ENCODE peak calls at places on chromosome 17, in nine cellular contexts. W is fibroblast of the aortic adventitia, X is uterus, R is psoas muscle, D is AG09309, E is fibroblast of lung, U is stomach, P is HFF-Myc, M is heart left ventricle. O is an unnamed sample.

GRCh38 chr17:82244413-82245140 is 15.7 kb downstream of the SLC16A3 start:
- DNase-seq in U (no peak), W (peak; percentile 47), E (peak; percentile 33), R (peak; percentile 59), X (peak; percentile 69), P (no peak), M (no peak), D (no peak), O (peak; percentile 69)

GRCh38 chr17:76793775-76794174 is 55.9 kb downstream of the MFSD11 start:
- DNase-seq in R (no peak), W (peak; percentile 26), E (peak; percentile 12), X (no peak), U (no peak), P (no peak), M (no peak), D (no peak), O (peak; percentile 53)

GRCh38 chr17:3335876-3336275 is 37.7 kb upstream of the OR3A1 start:
- DNase-seq in M (no peak), E (no peak), R (no peak), W (no peak), P (no peak), D (no peak), X (no peak), U (no peak), O (no peak)

GRCh38 chr17:44587339-44587738 is 30.1 kb downstream of the FZD2 start:
- DNase-seq in X (peak; percentile 18), P (peak; percentile 65), M (peak; percentile 86), D (peak; percentile 75), E (peak; percentile 99), W (peak; percentile 96), R (no peak), U (peak; percentile 51), O (peak; percentile 89)

GRCh38 chr17:20084621-20085282 is 75.6 kb downstream of the SPECC1 start:
- DNase-seq in U (no peak), P (no peak), X (no peak), W (no peak), D (no peak), E (no peak), M (no peak), R (no peak), O (no peak)

GRCh38 chr17:56870163-56870651 is 36.3 kb downstream of the DGKE start:
- DNase-seq in U (no peak), W (no peak), X (no peak), D (no peak), R (no peak), P (no peak), M (no peak), E (no peak), O (no peak)

GRCh38 chr17:81722184-81723120 is 10.4 kb downstream of the SLC25A10 start:
- DNase-seq in D (no peak), M (no peak), X (no peak), W (peak; percentile 24), R (no peak), P (no peak), E (no peak), U (peak; percentile 94), O (peak; percentile 23)

GRCh38 chr17:7336240-7337175 is at the start of gene ACAP1:
- DNase-seq in E (no peak), W (no peak), X (no peak), D (no peak), U (peak; percentile 53), M (no peak), R (no peak), P (no peak), O (no peak)

GRCh38 chr17:76014925-76015261 is 12.2 kb downstream of the EVPL start:
- DNase-seq in P (no peak), E (no peak), M (no peak), D (no peak), X (no peak), R (no peak), U (peak; percentile 74), W (no peak), O (no peak)

GRCh38 chr17:28484296-28484695 is 10.9 kb downstream of the SLC13A2 start:
- DNase-seq in R (no peak), D (no peak), P (no peak), M (no peak), U (no peak), E (no peak), W (no peak), X (no peak), O (no peak)

GRCh38 chr17:16929757-16930520 is 42.0 kb downstream of the TNFRSF13B start:
- DNase-seq in D (no peak), E (no peak), R (no peak), M (no peak), W (no peak), X (no peak), U (no peak), P (no peak), O (no peak)

GRCh38 chr17:78214016-78214705 is at the start of gene BIRC5:
- DNase-seq in W (peak; percentile 74), E (peak; percentile 77), P (peak; percentile 22), U (peak; percentile 91), R (peak; percentile 94), M (peak; percentile 88), X (peak; percentile 84), D (peak; percentile 11), O (peak; percentile 85)

GRCh38 chr17:81258292-81258691 is 19.2 kb downstream of the NDUFAF8 start:
- DNase-seq in M (no peak), U (no peak), E (no peak), P (no peak), W (no peak), X (no peak), R (no peak), D (no peak), O (no peak)

GRCh38 chr17:81035389-81036127 is 607 bp downstream of the BAIAP2 start:
- DNase-seq in M (peak; percentile 28), R (peak; percentile 63), U (no peak), P (no peak), W (peak; percentile 50), X (no peak), E (peak; percentile 60), D (no peak), O (peak; percentile 42)

GRCh38 chr17:43533699-43534098 is 12.4 kb downstream of the ETV4 start:
- DNase-seq in W (no peak), P (no peak), E (no peak), D (no peak), M (no peak), U (no peak), X (no peak), R (no peak), O (no peak)
- TF ChIP-seq CTCF in W (no peak), P (no peak), E (no peak), D (no peak), M (no peak), U (no peak), X (no peak), R (no peak), O (peak; percentile 17)

GRCh38 chr17:18093616-18094408 is 6.1 kb downstream of the DRG2 start:
- DNase-seq in R (peak; percentile 92), W (peak; percentile 59), E (peak; percentile 72), U (no peak), P (peak; percentile 42), X (no peak), D (no peak), M (peak; percentile 75), O (peak; percentile 92)
- TF ChIP-seq CTCF in R (peak; percentile 42), W (peak; percentile 30), E (peak; percentile 18), U (peak; percentile 9), P (peak; percentile 62), X (no peak), D (peak; percentile 46), M (no peak), O (peak; percentile 77)

GRCh38 chr17:47741109-47741792 is 8.2 kb downstream of the TBX21 start:
- DNase-seq in E (no peak), R (no peak), X (no peak), M (no peak), D (no peak), W (no peak), P (no peak), U (peak; percentile 23), O (no peak)

GRCh38 chr17:47741793-47742145 is 8.7 kb downstream of the TBX21 start:
- DNase-seq in P (no peak), E (no peak), X (no peak), U (no peak), M (no peak), D (no peak), R (no peak), W (no peak), O (no peak)

GRCh38 chr17:47744168-47745036 is 11.4 kb downstream of the TBX21 start:
- DNase-seq in P (no peak), W (no peak), R (no peak), U (no peak), D (no peak), X (no peak), E (no peak), M (no peak), O (no peak)

GRCh38 chr17:47745037-47745380 is 12.0 kb downstream of the TBX21 start:
- DNase-seq in D (no peak), R (no peak), X (no peak), M (no peak), P (no peak), W (no peak), U (no peak), E (no peak), O (no peak)

DNA sequence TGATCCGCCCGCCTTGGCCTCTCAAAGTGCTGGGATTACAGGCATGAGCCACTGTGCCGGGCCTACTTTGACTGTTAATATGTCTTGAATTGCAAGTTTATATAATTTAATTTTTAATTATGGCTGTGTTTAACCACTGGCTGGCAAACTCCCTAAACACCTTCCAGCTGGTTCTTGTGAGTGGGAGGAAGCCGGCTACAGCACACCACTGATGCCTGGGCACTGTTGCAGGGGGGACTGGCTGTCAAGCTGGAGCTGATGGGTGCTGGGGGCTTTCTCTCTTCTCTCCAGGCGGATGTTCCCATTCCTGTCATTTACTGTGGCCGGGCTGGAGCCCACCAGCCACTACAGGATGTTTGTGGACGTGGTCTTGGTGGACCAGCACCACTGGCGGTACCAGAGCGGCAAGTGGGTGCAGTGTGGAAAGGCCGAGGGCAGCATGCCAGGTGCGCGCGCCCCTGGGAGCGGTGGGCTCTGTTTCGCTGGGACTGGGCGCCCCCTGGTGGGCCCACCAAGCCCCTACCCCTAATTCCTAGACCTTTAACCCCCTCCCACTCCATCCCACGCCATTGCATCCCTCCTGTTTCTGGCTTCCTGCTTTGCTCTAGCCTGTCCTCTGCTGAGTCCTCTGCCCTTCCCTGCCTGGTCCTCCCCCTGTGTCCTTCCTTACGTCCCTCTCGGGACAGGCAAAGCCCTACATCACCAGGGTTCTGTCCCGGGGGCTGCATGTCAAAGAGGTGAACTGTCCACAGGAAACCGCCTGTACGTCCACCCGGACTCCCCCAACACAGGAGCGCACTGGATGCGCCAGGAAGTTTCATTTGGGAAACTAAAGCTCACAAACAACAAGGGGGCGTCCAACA is 9.5 kb downstream of the TBX21 start:
- DNase-seq in M (no peak), U (no peak), D (no peak), R (no peak), W (no peak), P (no peak), E (no peak), X (no peak), O (no peak)
- TF ChIP-seq CTCF in M (no peak), U (no peak), D (peak; percentile 29), R (no peak), W (peak; percentile 24), P (peak; percentile 46), E (no peak), X (no peak), O (peak; percentile 48)

GRCh38 chr17:47275245-47275984 is 21.8 kb downstream of the ITGB3 start:
- DNase-seq in X (peak; percentile 96), P (peak; percentile 94), R (peak; percentile 93), D (peak; percentile 77), U (peak; percentile 66), M (peak; percentile 90), E (peak; percentile 92), W (peak; percentile 94), O (peak; percentile 73)
- TF ChIP-seq CTCF in X (no peak), P (no peak), R (no peak), D (no peak), U (no peak), M (no peak), E (no peak), W (no peak), O (no peak)